ENCODE peak calls at places on chromosome 14, in eight cellular contexts. One of them, this sample, is unnamed.

GRCh38 chr14:100762089-100762515 is 35.4 kb downstream of the DLK1 start:
- DNase-seq in hypothalamus: no peak
- DNase-seq in pulmonary artery endothelial cell: no peak
- DNase-seq in NCI-H1092 treated with DMSO at 0.1 percent for 48 hours: no peak
- DNase-seq in sigmoid colon: no peak
- DNase-seq in GM12865: no peak
- DNase-seq in HFF-Myc: no peak
- DNase-seq in stimulated activated naive B cell treated with anti-CD40 and anti-IgM and Interleukin-4, amounts not matched to agents 10 μg/mL and 1 μg/mL and 100 μg/mL, for 72 hours: no peak
- DNase-seq in this sample: no peak

GRCh38 chr14:99685061-99685995 is 1.2 kb downstream of the CYP46A1 start:
- DNase-seq in NCI-H1092 treated with DMSO at 0.1 percent for 48 hours: no peak
- DNase-seq in GM12865: no peak
- DNase-seq in sigmoid colon: peak
- DNase-seq in HFF-Myc: no peak
- DNase-seq in stimulated activated naive B cell treated with anti-CD40 and anti-IgM and Interleukin-4, amounts not matched to agents 10 μg/mL and 1 μg/mL and 100 μg/mL, for 72 hours: no peak
- DNase-seq in pulmonary artery endothelial cell: no peak
- DNase-seq in hypothalamus: no peak
- DNase-seq in this sample: no peak

GRCh38 chr14:102316048-102316745 is 3.3 kb upstream of the ZNF839 start:
- DNase-seq in stimulated activated naive B cell treated with anti-CD40 and anti-IgM and Interleukin-4, amounts not matched to agents 10 μg/mL and 1 μg/mL and 100 μg/mL, for 72 hours: no peak
- DNase-seq in pulmonary artery endothelial cell: no peak
- DNase-seq in HFF-Myc: no peak
- DNase-seq in hypothalamus: peak
- DNase-seq in sigmoid colon: no peak
- DNase-seq in NCI-H1092 treated with DMSO at 0.1 percent for 48 hours: peak
- DNase-seq in GM12865: peak
- DNase-seq in this sample: no peak

GRCh38 chr14:20489093-20489994 is 16.0 kb upstream of the RNASE10 start:
- DNase-seq in NCI-H1092 treated with DMSO at 0.1 percent for 48 hours: no peak
- DNase-seq in GM12865: peak
- DNase-seq in sigmoid colon: no peak
- DNase-seq in stimulated activated naive B cell treated with anti-CD40 and anti-IgM and Interleukin-4, amounts not matched to agents 10 μg/mL and 1 μg/mL and 100 μg/mL, for 72 hours: peak
- DNase-seq in pulmonary artery endothelial cell: no peak
- DNase-seq in HFF-Myc: no peak
- DNase-seq in hypothalamus: no peak
- DNase-seq in this sample: no peak

GRCh38 chr14:68471029-68471963 is 321.6 kb downstream of the ZFP36L1 start:
- DNase-seq in pulmonary artery endothelial cell: no peak
- DNase-seq in sigmoid colon: no peak
- DNase-seq in HFF-Myc: no peak
- DNase-seq in NCI-H1092 treated with DMSO at 0.1 percent for 48 hours: peak
- DNase-seq in hypothalamus: no peak
- DNase-seq in GM12865: peak
- DNase-seq in stimulated activated naive B cell treated with anti-CD40 and anti-IgM and Interleukin-4, amounts not matched to agents 10 μg/mL and 1 μg/mL and 100 μg/mL, for 72 hours: no peak
- DNase-seq in this sample: no peak

GRCh38 chr14:99729991-99730875 is 46.1 kb downstream of the CYP46A1 start:
- DNase-seq in NCI-H1092 treated with DMSO at 0.1 percent for 48 hours: peak
- DNase-seq in pulmonary artery endothelial cell: no peak
- DNase-seq in sigmoid colon: peak
- DNase-seq in HFF-Myc: no peak
- DNase-seq in hypothalamus: no peak
- DNase-seq in stimulated activated naive B cell treated with anti-CD40 and anti-IgM and Interleukin-4, amounts not matched to agents 10 μg/mL and 1 μg/mL and 100 μg/mL, for 72 hours: peak
- DNase-seq in GM12865: peak
- DNase-seq in this sample: peak

GRCh38 chr14:56117765-56118610 is at the start of gene PELI2:
- DNase-seq in hypothalamus: peak
- DNase-seq in pulmonary artery endothelial cell: peak
- DNase-seq in NCI-H1092 treated with DMSO at 0.1 percent for 48 hours: peak
- DNase-seq in HFF-Myc: no peak
- DNase-seq in sigmoid colon: peak
- DNase-seq in stimulated activated naive B cell treated with anti-CD40 and anti-IgM and Interleukin-4, amounts not matched to agents 10 μg/mL and 1 μg/mL and 100 μg/mL, for 72 hours: peak
- DNase-seq in GM12865: peak
- DNase-seq in this sample: peak

GRCh38 chr14:21098892-21099595 is 589 bp upstream of the ZNF219 start:
- DNase-seq in GM12865: no peak
- DNase-seq in sigmoid colon: no peak
- DNase-seq in hypothalamus: no peak
- DNase-seq in pulmonary artery endothelial cell: no peak
- DNase-seq in NCI-H1092 treated with DMSO at 0.1 percent for 48 hours: peak
- DNase-seq in stimulated activated naive B cell treated with anti-CD40 and anti-IgM and Interleukin-4, amounts not matched to agents 10 μg/mL and 1 μg/mL and 100 μg/mL, for 72 hours: no peak
- DNase-seq in HFF-Myc: no peak
- DNase-seq in this sample: no peak

GRCh38 chr14:100677152-100677924 is 49.4 kb upstream of the DLK1 start:
- DNase-seq in GM12865: no peak
- DNase-seq in hypothalamus: no peak
- DNase-seq in NCI-H1092 treated with DMSO at 0.1 percent for 48 hours: peak
- DNase-seq in sigmoid colon: peak
- DNase-seq in pulmonary artery endothelial cell: no peak
- DNase-seq in stimulated activated naive B cell treated with anti-CD40 and anti-IgM and Interleukin-4, amounts not matched to agents 10 μg/mL and 1 μg/mL and 100 μg/mL, for 72 hours: no peak
- DNase-seq in HFF-Myc: no peak
- DNase-seq in this sample: peak

GRCh38 chr14:78710963-78711362 is 540.8 kb downstream of the NRXN3 start:
- DNase-seq in HFF-Myc: no peak
- DNase-seq in NCI-H1092 treated with DMSO at 0.1 percent for 48 hours: no peak
- DNase-seq in stimulated activated naive B cell treated with anti-CD40 and anti-IgM and Interleukin-4, amounts not matched to agents 10 μg/mL and 1 μg/mL and 100 μg/mL, for 72 hours: no peak
- DNase-seq in GM12865: peak
- DNase-seq in pulmonary artery endothelial cell: no peak
- DNase-seq in sigmoid colon: no peak
- DNase-seq in hypothalamus: no peak
- DNase-seq in this sample: no peak

GRCh38 chr14:74620497-74620921 is 8.5 kb upstream of the LTBP2 start:
- DNase-seq in pulmonary artery endothelial cell: peak
- DNase-seq in GM12865: no peak
- DNase-seq in sigmoid colon: no peak
- DNase-seq in hypothalamus: no peak
- DNase-seq in stimulated activated naive B cell treated with anti-CD40 and anti-IgM and Interleukin-4, amounts not matched to agents 10 μg/mL and 1 μg/mL and 100 μg/mL, for 72 hours: no peak
- DNase-seq in NCI-H1092 treated with DMSO at 0.1 percent for 48 hours: no peak
- DNase-seq in HFF-Myc: peak
- DNase-seq in this sample: no peak

GRCh38 chr14:84770030-84770429 is 759.9 kb upstream of the FLRT2 start:
- DNase-seq in NCI-H1092 treated with DMSO at 0.1 percent for 48 hours: no peak
- DNase-seq in hypothalamus: no peak
- DNase-seq in pulmonary artery endothelial cell: no peak
- DNase-seq in GM12865: no peak
- DNase-seq in stimulated activated naive B cell treated with anti-CD40 and anti-IgM and Interleukin-4, amounts not matched to agents 10 μg/mL and 1 μg/mL and 100 μg/mL, for 72 hours: no peak
- DNase-seq in HFF-Myc: no peak
- DNase-seq in sigmoid colon: no peak
- DNase-seq in this sample: no peak

GRCh38 chr14:71062581-71063303 is 155.5 kb downstream of the PCNX1 start:
- DNase-seq in pulmonary artery endothelial cell: no peak
- DNase-seq in sigmoid colon: no peak
- DNase-seq in NCI-H1092 treated with DMSO at 0.1 percent for 48 hours: no peak
- DNase-seq in hypothalamus: no peak
- DNase-seq in stimulated activated naive B cell treated with anti-CD40 and anti-IgM and Interleukin-4, amounts not matched to agents 10 μg/mL and 1 μg/mL and 100 μg/mL, for 72 hours: no peak
- DNase-seq in HFF-Myc: no peak
- DNase-seq in GM12865: no peak
- DNase-seq in this sample: no peak

GRCh38 chr14:36521598-36522345 is 1.7 kb upstream of the NKX2-1 start:
- DNase-seq in pulmonary artery endothelial cell: no peak
- DNase-seq in GM12865: no peak
- DNase-seq in NCI-H1092 treated with DMSO at 0.1 percent for 48 hours: no peak
- DNase-seq in hypothalamus: no peak
- DNase-seq in sigmoid colon: no peak
- DNase-seq in HFF-Myc: no peak
- DNase-seq in stimulated activated naive B cell treated with anti-CD40 and anti-IgM and Interleukin-4, amounts not matched to agents 10 μg/mL and 1 μg/mL and 100 μg/mL, for 72 hours: no peak
- DNase-seq in this sample: no peak

GRCh38 chr14:85316701-85317100 is 213.2 kb upstream of the FLRT2 start:
- DNase-seq in hypothalamus: no peak
- DNase-seq in NCI-H1092 treated with DMSO at 0.1 percent for 48 hours: no peak
- DNase-seq in GM12865: no peak
- DNase-seq in pulmonary artery endothelial cell: no peak
- DNase-seq in sigmoid colon: no peak
- DNase-seq in stimulated activated naive B cell treated with anti-CD40 and anti-IgM and Interleukin-4, amounts not matched to agents 10 μg/mL and 1 μg/mL and 100 μg/mL, for 72 hours: no peak
- DNase-seq in HFF-Myc: no peak
- DNase-seq in this sample: no peak

GRCh38 chr14:83342590-83342989 is 1808.9 kb upstream of the SEL1L start:
- DNase-seq in HFF-Myc: peak
- DNase-seq in NCI-H1092 treated with DMSO at 0.1 percent for 48 hours: no peak
- DNase-seq in hypothalamus: no peak
- DNase-seq in pulmonary artery endothelial cell: no peak
- DNase-seq in GM12865: no peak
- DNase-seq in stimulated activated naive B cell treated with anti-CD40 and anti-IgM and Interleukin-4, amounts not matched to agents 10 μg/mL and 1 μg/mL and 100 μg/mL, for 72 hours: no peak
- DNase-seq in sigmoid colon: peak
- DNase-seq in this sample: peak

GRCh38 chr14:56004323-56004722 is 113.9 kb upstream of the PELI2 start:
- DNase-seq in sigmoid colon: no peak
- DNase-seq in GM12865: no peak
- DNase-seq in HFF-Myc: no peak
- DNase-seq in hypothalamus: no peak
- DNase-seq in stimulated activated naive B cell treated with anti-CD40 and anti-IgM and Interleukin-4, amounts not matched to agents 10 μg/mL and 1 μg/mL and 100 μg/mL, for 72 hours: no peak
- DNase-seq in pulmonary artery endothelial cell: no peak
- DNase-seq in NCI-H1092 treated with DMSO at 0.1 percent for 48 hours: no peak
- DNase-seq in this sample: no peak

GRCh38 chr14:104993808-104994591 is 8.4 kb downstream of the CLBA1 start:
- DNase-seq in stimulated activated naive B cell treated with anti-CD40 and anti-IgM and Interleukin-4, amounts not matched to agents 10 μg/mL and 1 μg/mL and 100 μg/mL, for 72 hours: no peak
- DNase-seq in NCI-H1092 treated with DMSO at 0.1 percent for 48 hours: no peak
- DNase-seq in GM12865: no peak
- DNase-seq in HFF-Myc: no peak
- DNase-seq in pulmonary artery endothelial cell: no peak
- DNase-seq in hypothalamus: no peak
- DNase-seq in sigmoid colon: no peak
- DNase-seq in this sample: no peak

GRCh38 chr14:54300881-54301280 is 95.9 kb upstream of the CDKN3 start:
- DNase-seq in stimulated activated naive B cell treated with anti-CD40 and anti-IgM and Interleukin-4, amounts not matched to agents 10 μg/mL and 1 μg/mL and 100 μg/mL, for 72 hours: no peak
- DNase-seq in pulmonary artery endothelial cell: no peak
- DNase-seq in sigmoid colon: no peak
- DNase-seq in GM12865: no peak
- DNase-seq in hypothalamus: no peak
- DNase-seq in NCI-H1092 treated with DMSO at 0.1 percent for 48 hours: no peak
- DNase-seq in HFF-Myc: no peak
- DNase-seq in this sample: no peak

GRCh38 chr14:36805116-36805515 is 143.5 kb downstream of the PAX9 start:
- DNase-seq in stimulated activated naive B cell treated with anti-CD40 and anti-IgM and Interleukin-4, amounts not matched to agents 10 μg/mL and 1 μg/mL and 100 μg/mL, for 72 hours: no peak
- DNase-seq in HFF-Myc: no peak
- DNase-seq in hypothalamus: no peak
- DNase-seq in sigmoid colon: no peak
- DNase-seq in GM12865: no peak
- DNase-seq in NCI-H1092 treated with DMSO at 0.1 percent for 48 hours: no peak
- DNase-seq in pulmonary artery endothelial cell: no peak
- DNase-seq in this sample: no peak

GRCh38 chr14:104865069-104865630 is at the start of gene CEP170B:
- DNase-seq in hypothalamus: no peak
- DNase-seq in sigmoid colon: no peak
- DNase-seq in pulmonary artery endothelial cell: no peak
- DNase-seq in GM12865: no peak
- DNase-seq in NCI-H1092 treated with DMSO at 0.1 percent for 48 hours: no peak
- DNase-seq in HFF-Myc: no peak
- DNase-seq in stimulated activated naive B cell treated with anti-CD40 and anti-IgM and Interleukin-4, amounts not matched to agents 10 μg/mL and 1 μg/mL and 100 μg/mL, for 72 hours: no peak
- DNase-seq in this sample: peak

GRCh38 chr14:103746706-103747105 is 31.1 kb downstream of the ZFYVE21 start:
- DNase-seq in GM12865: no peak
- DNase-seq in sigmoid colon: peak
- DNase-seq in hypothalamus: no peak
- DNase-seq in pulmonary artery endothelial cell: no peak
- DNase-seq in NCI-H1092 treated with DMSO at 0.1 percent for 48 hours: no peak
- DNase-seq in HFF-Myc: no peak
- DNase-seq in stimulated activated naive B cell treated with anti-CD40 and anti-IgM and Interleukin-4, amounts not matched to agents 10 μg/mL and 1 μg/mL and 100 μg/mL, for 72 hours: no peak
- DNase-seq in this sample: no peak

GRCh38 chr14:56590535-56590951 is 10.9 kb downstream of the TMEM260 start:
- DNase-seq in GM12865: no peak
- DNase-seq in sigmoid colon: no peak
- DNase-seq in pulmonary artery endothelial cell: no peak
- DNase-seq in NCI-H1092 treated with DMSO at 0.1 percent for 48 hours: no peak
- DNase-seq in HFF-Myc: no peak
- DNase-seq in hypothalamus: no peak
- DNase-seq in stimulated activated naive B cell treated with anti-CD40 and anti-IgM and Interleukin-4, amounts not matched to agents 10 μg/mL and 1 μg/mL and 100 μg/mL, for 72 hours: no peak
- DNase-seq in this sample: no peak

GRCh38 chr14:103698380-103699260 is 16.6 kb downstream of the XRCC3 start:
- DNase-seq in hypothalamus: no peak
- DNase-seq in GM12865: peak
- DNase-seq in stimulated activated naive B cell treated with anti-CD40 and anti-IgM and Interleukin-4, amounts not matched to agents 10 μg/mL and 1 μg/mL and 100 μg/mL, for 72 hours: no peak
- DNase-seq in pulmonary artery endothelial cell: no peak
- DNase-seq in sigmoid colon: no peak
- DNase-seq in HFF-Myc: no peak
- DNase-seq in NCI-H1092 treated with DMSO at 0.1 percent for 48 hours: no peak
- DNase-seq in this sample: peak

GRCh38 chr14:52350445-52350844 is 36.3 kb downstream of the PTGER2 start:
- DNase-seq in pulmonary artery endothelial cell: no peak
- DNase-seq in GM12865: no peak
- DNase-seq in HFF-Myc: no peak
- DNase-seq in sigmoid colon: no peak
- DNase-seq in stimulated activated naive B cell treated with anti-CD40 and anti-IgM and Interleukin-4, amounts not matched to agents 10 μg/mL and 1 μg/mL and 100 μg/mL, for 72 hours: no peak
- DNase-seq in hypothalamus: no peak
- DNase-seq in NCI-H1092 treated with DMSO at 0.1 percent for 48 hours: no peak
- DNase-seq in this sample: no peak

GRCh38 chr14:51436630-51437029 is 196.6 kb downstream of the TMX1 start:
- DNase-seq in NCI-H1092 treated with DMSO at 0.1 percent for 48 hours: no peak
- DNase-seq in sigmoid colon: no peak
- DNase-seq in HFF-Myc: no peak
- DNase-seq in pulmonary artery endothelial cell: no peak
- DNase-seq in GM12865: no peak
- DNase-seq in stimulated activated naive B cell treated with anti-CD40 and anti-IgM and Interleukin-4, amounts not matched to agents 10 μg/mL and 1 μg/mL and 100 μg/mL, for 72 hours: no peak
- DNase-seq in hypothalamus: no peak
- DNase-seq in this sample: no peak

GRCh38 chr14:37143500-37143874 is 28.9 kb downstream of the SLC25A21 start:
- DNase-seq in pulmonary artery endothelial cell: no peak
- DNase-seq in hypothalamus: no peak
- DNase-seq in GM12865: no peak
- DNase-seq in sigmoid colon: no peak
- DNase-seq in stimulated activated naive B cell treated with anti-CD40 and anti-IgM and Interleukin-4, amounts not matched to agents 10 μg/mL and 1 μg/mL and 100 μg/mL, for 72 hours: no peak
- DNase-seq in HFF-Myc: no peak
- DNase-seq in NCI-H1092 treated with DMSO at 0.1 percent for 48 hours: no peak
- DNase-seq in this sample: no peak

GRCh38 chr14:71380271-71380670 is 473.0 kb downstream of the PCNX1 start:
- DNase-seq in GM12865: no peak
- DNase-seq in sigmoid colon: no peak
- DNase-seq in pulmonary artery endothelial cell: no peak
- DNase-seq in HFF-Myc: no peak
- DNase-seq in NCI-H1092 treated with DMSO at 0.1 percent for 48 hours: no peak
- DNase-seq in stimulated activated naive B cell treated with anti-CD40 and anti-IgM and Interleukin-4, amounts not matched to agents 10 μg/mL and 1 μg/mL and 100 μg/mL, for 72 hours: no peak
- DNase-seq in hypothalamus: no peak
- DNase-seq in this sample: no peak

GRCh38 chr14:61752626-61753025 is 9.6 kb upstream of the SNAPC1 start:
- DNase-seq in HFF-Myc: no peak
- DNase-seq in sigmoid colon: no peak
- DNase-seq in NCI-H1092 treated with DMSO at 0.1 percent for 48 hours: no peak
- DNase-seq in stimulated activated naive B cell treated with anti-CD40 and anti-IgM and Interleukin-4, amounts not matched to agents 10 μg/mL and 1 μg/mL and 100 μg/mL, for 72 hours: peak
- DNase-seq in pulmonary artery endothelial cell: no peak
- DNase-seq in GM12865: peak
- DNase-seq in hypothalamus: no peak
- DNase-seq in this sample: no peak